ENCODE peak calls at places on chromosomes 12 and 14, in eight cellular contexts. One of them, this sample, is unnamed.

GRCh38 chr12:3791475-3791874 is 38.6 kb upstream of the CRACR2A start:
- DNase-seq in esophagus squamous epithelium: no peak
- DNase-seq in OCI-LY7: no peak
- DNase-seq in choroid plexus epithelial cell: no peak
- DNase-seq in H1: no peak
- DNase-seq in SJCRH30: no peak
- DNase-seq in heart left ventricle: no peak
- DNase-seq in sigmoid colon: no peak
- DNase-seq in this sample: no peak

GRCh38 chr12:14390885-14391530 is 25.5 kb downstream of the ATF7IP start:
- DNase-seq in OCI-LY7: no peak
- DNase-seq in sigmoid colon: no peak
- DNase-seq in choroid plexus epithelial cell: no peak
- DNase-seq in SJCRH30: no peak
- DNase-seq in heart left ventricle: no peak
- DNase-seq in esophagus squamous epithelium: no peak
- DNase-seq in H1: no peak
- DNase-seq in this sample: no peak

GRCh38 chr12:101597164-101597563 is 2.4 kb downstream of the MYBPC1 start:
- DNase-seq in SJCRH30: no peak
- DNase-seq in H1: no peak
- DNase-seq in sigmoid colon: no peak
- DNase-seq in OCI-LY7: no peak
- DNase-seq in choroid plexus epithelial cell: no peak
- DNase-seq in heart left ventricle: no peak
- DNase-seq in esophagus squamous epithelium: no peak
- DNase-seq in this sample: no peak

GRCh38 chr14:89384023-89384422 is 33.0 kb downstream of the FOXN3 start:
- DNase-seq in heart left ventricle: no peak
- DNase-seq in sigmoid colon: peak
- DNase-seq in esophagus squamous epithelium: peak
- DNase-seq in choroid plexus epithelial cell: no peak
- DNase-seq in SJCRH30: peak
- DNase-seq in H1: no peak
- DNase-seq in OCI-LY7: peak
- DNase-seq in this sample: no peak

GRCh38 chr12:96255077-96255476 is 60.9 kb downstream of the ELK3 start:
- DNase-seq in OCI-LY7: no peak
- DNase-seq in SJCRH30: no peak
- DNase-seq in sigmoid colon: peak
- DNase-seq in choroid plexus epithelial cell: peak
- DNase-seq in H1: peak
- DNase-seq in heart left ventricle: peak
- DNase-seq in esophagus squamous epithelium: no peak
- DNase-seq in this sample: no peak

GRCh38 chr12:51820721-51821422 is 27.6 kb downstream of the FIGNL2 start:
- DNase-seq in esophagus squamous epithelium: no peak
- DNase-seq in H1: peak
- DNase-seq in SJCRH30: no peak
- DNase-seq in heart left ventricle: peak
- DNase-seq in sigmoid colon: no peak
- DNase-seq in choroid plexus epithelial cell: no peak
- DNase-seq in OCI-LY7: no peak
- DNase-seq in this sample: peak

GRCh38 chr14:71592361-71592760 is 339.9 kb upstream of the RGS6 start:
- DNase-seq in H1: no peak
- DNase-seq in SJCRH30: no peak
- DNase-seq in esophagus squamous epithelium: no peak
- DNase-seq in sigmoid colon: no peak
- DNase-seq in heart left ventricle: no peak
- DNase-seq in choroid plexus epithelial cell: no peak
- DNase-seq in OCI-LY7: peak
- DNase-seq in this sample: no peak

GRCh38 chr12:80175307-80175930 is 76.1 kb downstream of the OTOGL start:
- DNase-seq in H1: no peak
- DNase-seq in esophagus squamous epithelium: no peak
- DNase-seq in choroid plexus epithelial cell: no peak
- DNase-seq in sigmoid colon: no peak
- DNase-seq in SJCRH30: no peak
- DNase-seq in OCI-LY7: no peak
- DNase-seq in heart left ventricle: no peak
- DNase-seq in this sample: no peak

GRCh38 chr14:49960453-49960852 is 67.6 kb downstream of the ARF6 start:
- DNase-seq in sigmoid colon: no peak
- DNase-seq in esophagus squamous epithelium: no peak
- DNase-seq in SJCRH30: no peak
- DNase-seq in OCI-LY7: peak
- DNase-seq in H1: no peak
- DNase-seq in choroid plexus epithelial cell: no peak
- DNase-seq in heart left ventricle: no peak
- DNase-seq in this sample: no peak

GRCh38 chr12:100555722-100556121 is 17.8 kb upstream of the GAS2L3 start:
- DNase-seq in sigmoid colon: no peak
- DNase-seq in SJCRH30: peak
- DNase-seq in choroid plexus epithelial cell: peak
- DNase-seq in heart left ventricle: no peak
- DNase-seq in H1: no peak
- DNase-seq in OCI-LY7: no peak
- DNase-seq in esophagus squamous epithelium: no peak
- DNase-seq in this sample: no peak

GRCh38 chr14:58428011-58428807 is 690 bp downstream of the KIAA0586 start:
- DNase-seq in SJCRH30: peak
- DNase-seq in heart left ventricle: no peak
- DNase-seq in esophagus squamous epithelium: no peak
- DNase-seq in OCI-LY7: peak
- DNase-seq in H1: no peak
- DNase-seq in choroid plexus epithelial cell: peak
- DNase-seq in sigmoid colon: no peak
- DNase-seq in this sample: no peak

GRCh38 chr12:108972226-108972757 is 48.6 kb downstream of the SVOP start:
- DNase-seq in OCI-LY7: peak
- DNase-seq in esophagus squamous epithelium: no peak
- DNase-seq in sigmoid colon: no peak
- DNase-seq in heart left ventricle: no peak
- DNase-seq in SJCRH30: peak
- DNase-seq in choroid plexus epithelial cell: no peak
- DNase-seq in H1: no peak
- DNase-seq in this sample: no peak

GRCh38 chr12:93894391-93895095 is 217.4 kb downstream of the CRADD start:
- DNase-seq in SJCRH30: no peak
- DNase-seq in choroid plexus epithelial cell: peak
- DNase-seq in sigmoid colon: peak
- DNase-seq in OCI-LY7: no peak
- DNase-seq in esophagus squamous epithelium: no peak
- DNase-seq in heart left ventricle: peak
- DNase-seq in H1: peak
- DNase-seq in this sample: no peak

GRCh38 chr12:2615665-2616387 is 178.9 kb upstream of the FKBP4 start:
- DNase-seq in OCI-LY7: no peak
- DNase-seq in heart left ventricle: peak
- DNase-seq in sigmoid colon: no peak
- DNase-seq in H1: no peak
- DNase-seq in SJCRH30: no peak
- DNase-seq in choroid plexus epithelial cell: peak
- DNase-seq in esophagus squamous epithelium: no peak
- DNase-seq in this sample: no peak

GRCh38 chr12:6919588-6919987 is 5.2 kb downstream of the ENO2 start:
- DNase-seq in OCI-LY7: no peak
- DNase-seq in heart left ventricle: no peak
- DNase-seq in SJCRH30: no peak
- DNase-seq in esophagus squamous epithelium: no peak
- DNase-seq in H1: no peak
- DNase-seq in sigmoid colon: peak
- DNase-seq in choroid plexus epithelial cell: no peak
- DNase-seq in this sample: no peak

GRCh38 chr12:11723993-11724392 is 74.5 kb downstream of the ETV6 start:
- DNase-seq in OCI-LY7: no peak
- DNase-seq in choroid plexus epithelial cell: peak
- DNase-seq in esophagus squamous epithelium: no peak
- DNase-seq in heart left ventricle: no peak
- DNase-seq in H1: no peak
- DNase-seq in SJCRH30: peak
- DNase-seq in sigmoid colon: no peak
- DNase-seq in this sample: no peak

GRCh38 chr12:11722578-11723138 is 73.2 kb downstream of the ETV6 start:
- DNase-seq in choroid plexus epithelial cell: no peak
- DNase-seq in H1: no peak
- DNase-seq in sigmoid colon: no peak
- DNase-seq in esophagus squamous epithelium: no peak
- DNase-seq in OCI-LY7: no peak
- DNase-seq in SJCRH30: no peak
- DNase-seq in heart left ventricle: no peak
- DNase-seq in this sample: no peak

GRCh38 chr12:11719678-11720099 is 70.2 kb downstream of the ETV6 start:
- DNase-seq in sigmoid colon: peak
- DNase-seq in SJCRH30: peak
- DNase-seq in H1: no peak
- DNase-seq in heart left ventricle: peak
- DNase-seq in choroid plexus epithelial cell: peak
- DNase-seq in OCI-LY7: no peak
- DNase-seq in esophagus squamous epithelium: no peak
- DNase-seq in this sample: no peak

GRCh38 chr12:11724888-11725310 is 75.4 kb downstream of the ETV6 start:
- DNase-seq in esophagus squamous epithelium: no peak
- DNase-seq in H1: no peak
- DNase-seq in OCI-LY7: no peak
- DNase-seq in sigmoid colon: no peak
- DNase-seq in heart left ventricle: no peak
- DNase-seq in choroid plexus epithelial cell: peak
- DNase-seq in SJCRH30: no peak
- DNase-seq in this sample: no peak

GRCh38 chr12:11722071-11722470 is 72.6 kb downstream of the ETV6 start:
- DNase-seq in heart left ventricle: no peak
- DNase-seq in SJCRH30: no peak
- DNase-seq in esophagus squamous epithelium: no peak
- DNase-seq in sigmoid colon: no peak
- DNase-seq in H1: no peak
- DNase-seq in OCI-LY7: no peak
- DNase-seq in choroid plexus epithelial cell: no peak
- DNase-seq in this sample: no peak
- H3K4me3 ChIP-seq in heart left ventricle: no peak
- H3K4me3 ChIP-seq in SJCRH30: no peak
- H3K4me3 ChIP-seq in esophagus squamous epithelium: no peak
- H3K4me3 ChIP-seq in sigmoid colon: no peak
- H3K4me3 ChIP-seq in H1: no peak
- H3K4me3 ChIP-seq in OCI-LY7: no peak
- H3K4me3 ChIP-seq in choroid plexus epithelial cell: no peak
- H3K4me3 ChIP-seq in this sample: no peak

GRCh38 chr12:49825971-49826421 is 2.2 kb downstream of the NCKAP5L start:
- DNase-seq in choroid plexus epithelial cell: peak
- DNase-seq in SJCRH30: peak
- DNase-seq in OCI-LY7: no peak
- DNase-seq in esophagus squamous epithelium: no peak
- DNase-seq in H1: no peak
- DNase-seq in heart left ventricle: peak
- DNase-seq in sigmoid colon: no peak
- DNase-seq in this sample: no peak
- H3K4me3 ChIP-seq in choroid plexus epithelial cell: no peak
- H3K4me3 ChIP-seq in SJCRH30: peak
- H3K4me3 ChIP-seq in OCI-LY7: no peak
- H3K4me3 ChIP-seq in esophagus squamous epithelium: peak
- H3K4me3 ChIP-seq in H1: no peak
- H3K4me3 ChIP-seq in heart left ventricle: no peak
- H3K4me3 ChIP-seq in sigmoid colon: no peak
- H3K4me3 ChIP-seq in this sample: no peak

GRCh38 chr12:10363922-10364838 is 25.7 kb downstream of the KLRK1 start:
- DNase-seq in choroid plexus epithelial cell: peak
- DNase-seq in H1: no peak
- DNase-seq in SJCRH30: peak
- DNase-seq in esophagus squamous epithelium: no peak
- DNase-seq in OCI-LY7: peak
- DNase-seq in sigmoid colon: peak
- DNase-seq in heart left ventricle: peak
- DNase-seq in this sample: no peak

GRCh38 chr12:10361622-10362021 is 28.2 kb downstream of the KLRK1 start:
- DNase-seq in esophagus squamous epithelium: no peak
- DNase-seq in SJCRH30: no peak
- DNase-seq in H1: no peak
- DNase-seq in choroid plexus epithelial cell: peak
- DNase-seq in sigmoid colon: no peak
- DNase-seq in heart left ventricle: no peak
- DNase-seq in OCI-LY7: no peak
- DNase-seq in this sample: no peak

GRCh38 chr12:10363665-10363921 is 26.2 kb downstream of the KLRK1 start:
- DNase-seq in choroid plexus epithelial cell: no peak
- DNase-seq in sigmoid colon: no peak
- DNase-seq in esophagus squamous epithelium: no peak
- DNase-seq in H1: no peak
- DNase-seq in SJCRH30: no peak
- DNase-seq in OCI-LY7: no peak
- DNase-seq in heart left ventricle: no peak
- DNase-seq in this sample: no peak

GRCh38 chr12:10362325-10362724 is 27.5 kb downstream of the KLRK1 start:
- DNase-seq in OCI-LY7: no peak
- DNase-seq in heart left ventricle: no peak
- DNase-seq in SJCRH30: no peak
- DNase-seq in sigmoid colon: no peak
- DNase-seq in esophagus squamous epithelium: no peak
- DNase-seq in choroid plexus epithelial cell: no peak
- DNase-seq in H1: no peak
- DNase-seq in this sample: no peak

GRCh38 chr12:10362828-10363664 is 26.8 kb downstream of the KLRK1 start:
- DNase-seq in esophagus squamous epithelium: no peak
- DNase-seq in SJCRH30: no peak
- DNase-seq in heart left ventricle: no peak
- DNase-seq in sigmoid colon: no peak
- DNase-seq in H1: no peak
- DNase-seq in choroid plexus epithelial cell: peak
- DNase-seq in OCI-LY7: no peak
- DNase-seq in this sample: no peak
- H3K4me3 ChIP-seq in esophagus squamous epithelium: peak
- H3K4me3 ChIP-seq in SJCRH30: peak
- H3K4me3 ChIP-seq in heart left ventricle: no peak
- H3K4me3 ChIP-seq in sigmoid colon: peak
- H3K4me3 ChIP-seq in H1: no peak
- H3K4me3 ChIP-seq in choroid plexus epithelial cell: no peak
- H3K4me3 ChIP-seq in OCI-LY7: peak
- H3K4me3 ChIP-seq in this sample: no peak

GRCh38 chr12:10715491-10715890 is 7.6 kb downstream of the YBX3 start:
- DNase-seq in OCI-LY7: no peak
- DNase-seq in H1: no peak
- DNase-seq in SJCRH30: no peak
- DNase-seq in choroid plexus epithelial cell: no peak
- DNase-seq in esophagus squamous epithelium: no peak
- DNase-seq in sigmoid colon: no peak
- DNase-seq in heart left ventricle: no peak
- DNase-seq in this sample: no peak

GRCh38 chr12:10718279-10718821 is 4.8 kb downstream of the YBX3 start:
- DNase-seq in choroid plexus epithelial cell: peak
- DNase-seq in sigmoid colon: no peak
- DNase-seq in esophagus squamous epithelium: no peak
- DNase-seq in SJCRH30: peak
- DNase-seq in OCI-LY7: no peak
- DNase-seq in heart left ventricle: no peak
- DNase-seq in H1: no peak
- DNase-seq in this sample: no peak

GRCh38 chr12:10716704-10717315 is 6.3 kb downstream of the YBX3 start:
- DNase-seq in SJCRH30: peak
- DNase-seq in OCI-LY7: no peak
- DNase-seq in sigmoid colon: peak
- DNase-seq in H1: no peak
- DNase-seq in esophagus squamous epithelium: peak
- DNase-seq in choroid plexus epithelial cell: peak
- DNase-seq in heart left ventricle: peak
- DNase-seq in this sample: no peak

GRCh38 chr12:10717410-10717809 is 5.7 kb downstream of the YBX3 start:
- DNase-seq in heart left ventricle: no peak
- DNase-seq in sigmoid colon: no peak
- DNase-seq in choroid plexus epithelial cell: peak
- DNase-seq in SJCRH30: peak
- DNase-seq in esophagus squamous epithelium: no peak
- DNase-seq in H1: no peak
- DNase-seq in OCI-LY7: no peak
- DNase-seq in this sample: no peak

GRCh38 chr12:10716277-10716676 is 6.8 kb downstream of the YBX3 start:
- DNase-seq in esophagus squamous epithelium: no peak
- DNase-seq in heart left ventricle: no peak
- DNase-seq in choroid plexus epithelial cell: no peak
- DNase-seq in sigmoid colon: no peak
- DNase-seq in OCI-LY7: no peak
- DNase-seq in H1: no peak
- DNase-seq in SJCRH30: no peak
- DNase-seq in this sample: no peak
- H3K4me3 ChIP-seq in esophagus squamous epithelium: peak
- H3K4me3 ChIP-seq in heart left ventricle: no peak
- H3K4me3 ChIP-seq in choroid plexus epithelial cell: peak
- H3K4me3 ChIP-seq in sigmoid colon: no peak
- H3K4me3 ChIP-seq in OCI-LY7: no peak
- H3K4me3 ChIP-seq in H1: no peak
- H3K4me3 ChIP-seq in SJCRH30: peak
- H3K4me3 ChIP-seq in this sample: no peak